ENCODE peak calls at places on chromosomes 12 and 14, in four cellular contexts. K is mesothelial cell of epicardium; J is activated CD8-positive, alpha-beta memory T cell treated with anti-CD3 and anti-CD28 coated beads for 4 hours; X is AG10803. Y is an unnamed sample.

GRCh38 chr14:103231376-103232019 is 102.5 kb upstream of the EIF5 start:
- DNase-seq in K (no peak), J (no peak), X (no peak), Y (no peak)

GRCh38 chr12:115259968-115260806 is 576.2 kb upstream of the TBX3 start:
- DNase-seq in K (no peak), J (no peak), X (no peak), Y (no peak)

GRCh38 chr12:100840748-100841147 is 46.2 kb downstream of the ANO4 start:
- DNase-seq in K (no peak), J (no peak), X (no peak), Y (no peak)

GRCh38 chr12:76679778-76680177 is 84.1 kb upstream of the ZDHHC17 start:
- DNase-seq in K (no peak), J (no peak), X (no peak), Y (no peak)

GRCh38 chr12:92107094-92107493 is 38.6 kb downstream of the BTG1 start:
- DNase-seq in K (no peak), J (no peak), X (no peak), Y (no peak)

GRCh38 chr12:101670007-101670671 is 27.3 kb upstream of the CHPT1 start:
- DNase-seq in K (no peak), J (no peak), X (peak; percentile 60), Y (peak; percentile 5)

GRCh38 chr12:60169904-60170303 is 574.1 kb downstream of the SLC16A7 start:
- DNase-seq in K (no peak), J (no peak), X (no peak), Y (no peak)

GRCh38 chr14:75493580-75494130 is 28.6 kb upstream of the BATF start:
- DNase-seq in K (no peak), J (no peak), X (no peak), Y (no peak)

GRCh38 chr12:49121047-49121696 is 10.0 kb downstream of the TUBA1B start:
- DNase-seq in K (no peak), J (no peak), X (peak; percentile 73), Y (no peak)

GRCh38 chr12:121008347-121009098 is 7.8 kb downstream of the C12orf43 start:
- DNase-seq in K (no peak), J (no peak), X (no peak), Y (no peak)

GRCh38 chr14:94307410-94307992 is 14.4 kb upstream of the SERPINA10 start:
- DNase-seq in K (no peak), J (no peak), X (no peak), Y (no peak)

GRCh38 chr12:129196927-129197326 is 343.6 kb downstream of the GLT1D1 start:
- DNase-seq in K (no peak), J (no peak), X (no peak), Y (no peak)

GRCh38 chr14:24355009-24355408 is 13.0 kb upstream of the NFATC4 start:
- DNase-seq in K (no peak), J (no peak), X (no peak), Y (no peak)

Y was measured in astrocyte of the cerebellum.